ENCODE peak calls at places on chromosomes 2 and 18, in eight cellular contexts. A is naive B cell, N is SK-MEL-5, V is HS-5, P is epithelial cell of esophagus, C is MV-4-11, J is OCI-LY7, F is HTR-8/SVneo. I is an unnamed sample.

GRCh38 chr18:54335638-54336173 is 22.0 kb downstream of the STARD6 start:
- DNase-seq in A (no peak), N (no peak), V (no peak), P (peak), C (no peak), J (no peak), F (no peak), I (no peak)

GRCh38 chr2:229586746-229587705 is 127.3 kb downstream of the DNER start:
- DNase-seq in A (peak), N (peak), V (peak), P (peak), C (peak), J (peak), F (peak), I (peak)

GRCh38 chr2:55232863-55233657 is 572 bp downstream of the RPS27A start:
- DNase-seq in A (peak), N (peak), V (no peak), P (peak), C (no peak), J (peak), F (peak), I (peak)

GRCh38 chr18:43935051-43935412 is 657.7 kb upstream of the SYT4 start:
- DNase-seq in A (no peak), N (no peak), V (no peak), P (peak), C (no peak), J (no peak), F (no peak), I (no peak)

GRCh38 chr2:147424766-147425165 is 420.1 kb upstream of the ACVR2A start:
- DNase-seq in A (no peak), N (no peak), V (no peak), P (peak), C (no peak), J (no peak), F (no peak), I (no peak)

GRCh38 chr18:9704233-9705118 is 3.6 kb upstream of the RAB31 start:
- DNase-seq in A (no peak), N (no peak), V (no peak), P (no peak), C (no peak), J (no peak), F (no peak), I (no peak)

GRCh38 chr2:34115076-34115475 is 516.0 kb upstream of the FAM98A start:
- DNase-seq in A (no peak), N (no peak), V (no peak), P (peak), C (no peak), J (no peak), F (no peak), I (no peak)

GRCh38 chr2:19890104-19890503 is 11.7 kb downstream of the TTC32 start:
- DNase-seq in A (no peak), N (no peak), V (no peak), P (no peak), C (no peak), J (no peak), F (no peak), I (no peak)

GRCh38 chr2:20148841-20149702 is 75.9 kb downstream of the SDC1 start:
- DNase-seq in A (no peak), N (no peak), V (peak), P (no peak), C (peak), J (no peak), F (peak), I (no peak)

GRCh38 chr2:241859017-241859435 is 332 bp upstream of the PDCD1 start:
- DNase-seq in A (no peak), N (no peak), V (no peak), P (no peak), C (no peak), J (no peak), F (no peak), I (no peak)

GRCh38 chr2:136234261-136234660 is 116.3 kb upstream of the CXCR4 start:
- DNase-seq in A (no peak), N (no peak), V (no peak), P (no peak), C (no peak), J (no peak), F (no peak), I (no peak)

GRCh38 chr2:108895188-108895587 is 93.8 kb downstream of the EDAR start:
- DNase-seq in A (no peak), N (no peak), V (no peak), P (no peak), C (no peak), J (no peak), F (no peak), I (peak)

GRCh38 chr2:239290618-239291504 is 110.0 kb downstream of the HDAC4 start:
- DNase-seq in A (no peak), N (no peak), V (no peak), P (peak), C (no peak), J (no peak), F (no peak), I (no peak)

I was measured in left lobe of liver.